ENCODE peak calls at places on chromosomes 11 and 22, in ten cellular contexts. N, J, B, A, U, M, D, S, C and H are unnamed samples.

GRCh38 chr11:2116680-2117079 is 22.5 kb downstream of the IGF2 start:
- DNase-seq in N (no peak), J (no peak), B (no peak), A (no peak), U (no peak), M (no peak), D (no peak), S (no peak), C (no peak), H (no peak)

GRCh38 chr11:85705805-85706204 is 19.8 kb upstream of the CCDC89 start:
- DNase-seq in N (no peak), J (no peak), B (no peak), A (no peak), U (no peak), M (no peak), D (no peak), S (no peak), C (no peak), H (peak; percentile 41)

GRCh38 chr11:10432493-10432892 is 22.6 kb upstream of the AMPD3 start:
- DNase-seq in N (no peak), J (no peak), B (no peak), A (no peak), U (no peak), M (no peak), D (no peak), S (no peak), C (no peak), H (no peak)

GRCh38 chr11:11572386-11572785 is 49.4 kb downstream of the GALNT18 start:
- DNase-seq in N (no peak), J (no peak), B (no peak), A (no peak), U (no peak), M (no peak), D (no peak), S (no peak), C (no peak), H (no peak)

GRCh38 chr11:107732327-107733051 is 20.6 kb upstream of the SLN start:
- DNase-seq in N (no peak), J (no peak), B (no peak), A (no peak), U (no peak), M (no peak), D (no peak), S (no peak), C (no peak), H (no peak)

GRCh38 chr11:1448166-1448825 is 38.3 kb downstream of the MOB2 start:
- DNase-seq in N (peak; percentile 25), J (no peak), B (no peak), A (no peak), U (no peak), M (no peak), D (no peak), S (no peak), C (no peak), H (no peak)

GRCh38 chr11:44785856-44786606 is 59.3 kb downstream of the TSPAN18 start:
- DNase-seq in N (no peak), J (peak; percentile 46), B (no peak), A (no peak), U (peak; percentile 66), M (peak; percentile 55), D (no peak), S (no peak), C (no peak), H (no peak)

GRCh38 chr22:43828711-43829447 is 16.8 kb upstream of the EFCAB6 start:
- DNase-seq in N (no peak), J (no peak), B (no peak), A (no peak), U (peak; percentile 61), M (peak; percentile 64), D (no peak), S (no peak), C (no peak), H (peak; percentile 94)

GRCh38 chr11:134700101-134700640 is 288.1 kb upstream of the B3GAT1 start:
- DNase-seq in N (no peak), J (no peak), B (no peak), A (no peak), U (no peak), M (no peak), D (no peak), S (no peak), C (no peak), H (no peak)

GRCh38 chr11:121439337-121439736 is 12.8 kb upstream of the SORL1 start:
- DNase-seq in N (no peak), J (no peak), B (no peak), A (no peak), U (no peak), M (no peak), D (no peak), S (no peak), C (no peak), H (peak; percentile 15)

GRCh38 chr22:32842486-32842885 is 41.0 kb downstream of the TIMP3 start:
- DNase-seq in N (no peak), J (no peak), B (no peak), A (no peak), U (no peak), M (no peak), D (no peak), S (no peak), C (no peak), H (no peak)

GRCh38 chr11:74141274-74141695 is 29.5 kb downstream of the C2CD3 start:
- DNase-seq in N (no peak), J (no peak), B (no peak), A (no peak), U (no peak), M (no peak), D (no peak), S (no peak), C (no peak), H (no peak)

GRCh38 chr11:78630561-78631303 is 56.1 kb upstream of the NARS2 start:
- DNase-seq in N (no peak), J (no peak), B (no peak), A (no peak), U (no peak), M (no peak), D (no peak), S (no peak), C (peak; percentile 49), H (no peak)

GRCh38 chr11:3073029-3073435 is 15.8 kb upstream of the CARS1 start:
- DNase-seq in N (no peak), J (no peak), B (no peak), A (no peak), U (no peak), M (no peak), D (no peak), S (no peak), C (no peak), H (peak; percentile 97)

GRCh38 chr22:17778412-17778976 is 4.2 kb upstream of the BID start:
- DNase-seq in N (no peak), J (no peak), B (no peak), A (no peak), U (no peak), M (no peak), D (no peak), S (no peak), C (no peak), H (no peak)

DNA sequence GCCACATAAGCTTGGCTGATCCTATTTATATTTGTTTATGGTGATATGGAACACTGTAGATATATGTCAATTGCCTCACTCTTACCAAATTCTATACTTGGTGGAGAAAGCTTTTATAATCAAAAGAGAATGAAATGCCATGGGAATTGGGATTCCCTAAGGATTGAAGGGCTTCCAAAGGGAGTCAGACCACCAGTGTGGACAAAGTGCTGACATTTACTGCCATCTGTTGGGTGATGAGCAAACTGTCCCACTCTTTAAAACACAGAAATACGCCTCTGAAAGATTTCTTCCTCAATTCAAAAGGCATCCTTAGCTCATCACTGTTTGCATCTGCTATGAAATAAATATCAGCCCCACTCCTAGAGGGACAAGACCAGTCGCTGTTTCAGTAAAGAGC is 7.1 kb downstream of the SLC1A2 start:
- DNase-seq in N (peak; percentile 9), J (no peak), B (no peak), A (no peak), U (peak; percentile 63), M (no peak), D (no peak), S (no peak), C (no peak), H (peak; percentile 33)
- TF ChIP-seq CTCF in N (peak; percentile 28), J (peak; percentile 41), B (peak; percentile 39), A (peak; percentile 68), U (peak; percentile 62), M (peak; percentile 68), D (peak; percentile 43), S (peak; percentile 61), C (peak; percentile 41), H (peak; percentile 47)

GRCh38 chr22:20173246-20173645 is 22.4 kb upstream of the CCDC188 start:
- DNase-seq in N (no peak), J (no peak), B (no peak), A (no peak), U (no peak), M (no peak), D (no peak), S (no peak), C (no peak), H (no peak)
- TF ChIP-seq CTCF in N (no peak), J (no peak), B (no peak), A (no peak), U (no peak), M (no peak), D (no peak), S (no peak), C (no peak), H (no peak)

GRCh38 chr22:21104126-21104691 is 58.5 kb downstream of the LRRC74B start:
- DNase-seq in N (no peak), J (no peak), B (no peak), A (no peak), U (no peak), M (no peak), D (no peak), S (no peak), C (no peak), H (no peak)
- TF ChIP-seq CTCF in N (no peak), J (no peak), B (no peak), A (no peak), U (no peak), M (peak; percentile 17), D (no peak), S (peak; percentile 20), C (no peak), H (peak; percentile 9)

GRCh38 chr22:39010946-39011625 is 3.0 kb upstream of the APOBEC3C start:
- DNase-seq in N (no peak), J (no peak), B (no peak), A (no peak), U (no peak), M (no peak), D (no peak), S (no peak), C (no peak), H (no peak)

GRCh38 chr22:39017596-39018365 is 3.1 kb upstream of the APOBEC3D start:
- DNase-seq in N (no peak), J (no peak), B (no peak), A (no peak), U (no peak), M (peak; percentile 93), D (no peak), S (no peak), C (no peak), H (no peak)

GRCh38 chr22:39012525-39013516 is 1.2 kb upstream of the APOBEC3C start:
- DNase-seq in N (peak; percentile 80), J (no peak), B (no peak), A (no peak), U (no peak), M (no peak), D (no peak), S (no peak), C (no peak), H (no peak)

GRCh38 chr22:39016592-39016991 is 2.5 kb downstream of the APOBEC3C start:
- DNase-seq in N (no peak), J (no peak), B (no peak), A (no peak), U (no peak), M (no peak), D (no peak), S (no peak), C (no peak), H (no peak)

GRCh38 chr22:39013923-39014722 is at the start of gene APOBEC3C:
- DNase-seq in N (peak; percentile 94), J (peak; percentile 32), B (peak; percentile 55), A (peak; percentile 40), U (peak; percentile 74), M (peak; percentile 71), D (peak; percentile 93), S (peak; percentile 65), C (peak; percentile 58), H (peak; percentile 90)
- TF ChIP-seq CTCF in N (peak; percentile 19), J (no peak), B (no peak), A (no peak), U (no peak), M (peak; percentile 14), D (peak; percentile 23), S (no peak), C (no peak), H (peak; percentile 4)